ENCODE peak calls at places on chromosomes 2 and 18, in seven cellular contexts. A is Daoy, Z is RWPE1, X is GM13976, F is epithelial cell of esophagus, I is fibroblast of mammary gland, R is activated gamma-delta T cell treated with Interleukin-2 at 50 U/mL for 16 hours. D is an unnamed sample.

GRCh38 chr2:187169864-187170263 is 278.2 kb downstream of the CALCRL start:
- DNase-seq in A (no peak), Z (no peak), X (no peak), F (no peak), I (no peak), R (no peak), D (no peak)

GRCh38 chr2:163735692-163736432 is at the start of gene FIGN:
- DNase-seq in A (peak), Z (peak), X (peak), F (peak), I (peak), R (no peak), D (peak)

GRCh38 chr2:76387294-76387693 is 676.6 kb upstream of the GCFC2 start:
- DNase-seq in A (no peak), Z (no peak), X (no peak), F (no peak), I (no peak), R (no peak), D (no peak)

GRCh38 chr2:162297925-162298552 is 20.4 kb downstream of the IFIH1 start:
- DNase-seq in A (peak), Z (peak), X (no peak), F (peak), I (peak), R (peak), D (no peak)

GRCh38 chr2:3726511-3726910 is 23.1 kb downstream of the DCDC2C start:
- DNase-seq in A (no peak), Z (no peak), X (no peak), F (no peak), I (no peak), R (no peak), D (no peak)

GRCh38 chr18:46073474-46074331 is 1.6 kb upstream of the PSTPIP2 start:
- DNase-seq in A (peak), Z (no peak), X (peak), F (peak), I (peak), R (peak), D (no peak)

GRCh38 chr18:69239849-69240248 is 160.8 kb upstream of the DOK6 start:
- DNase-seq in A (no peak), Z (no peak), X (no peak), F (no peak), I (no peak), R (no peak), D (no peak)

GRCh38 chr18:5772271-5772670 is 123.1 kb downstream of the TMEM200C start:
- DNase-seq in A (no peak), Z (no peak), X (no peak), F (no peak), I (peak), R (no peak), D (no peak)

GRCh38 chr2:232085179-232085578 is 123.7 kb downstream of the DIS3L2 start:
- DNase-seq in A (no peak), Z (no peak), X (no peak), F (no peak), I (no peak), R (no peak), D (no peak)

GRCh38 chr18:63161032-63161727 is 158.4 kb downstream of the BCL2 start:
- DNase-seq in A (no peak), Z (no peak), X (peak), F (no peak), I (no peak), R (peak), D (no peak)

GRCh38 chr2:157364257-157364974 is 38.8 kb upstream of the ERMN start:
- DNase-seq in A (no peak), Z (no peak), X (peak), F (no peak), I (no peak), R (no peak), D (no peak)

GRCh38 chr2:113136828-113137775 is 9.7 kb downstream of the IL1RN start:
- DNase-seq in A (peak), Z (peak), X (peak), F (peak), I (peak), R (peak), D (no peak)

GRCh38 chr2:72973566-72974435 is 56.5 kb downstream of the EMX1 start:
- DNase-seq in A (peak), Z (peak), X (peak), F (peak), I (peak), R (no peak), D (no peak)

GRCh38 chr2:222738759-222739292 is 67.4 kb downstream of the MOGAT1 start:
- DNase-seq in A (no peak), Z (no peak), X (no peak), F (no peak), I (no peak), R (no peak), D (no peak)

GRCh38 chr2:32484907-32485306 is 128.1 kb downstream of the BIRC6 start:
- DNase-seq in A (peak), Z (peak), X (no peak), F (peak), I (peak), R (no peak), D (no peak)

GRCh38 chr2:102304711-102305591 is 6.4 kb upstream of the IL1RL1 start:
- DNase-seq in A (no peak), Z (no peak), X (no peak), F (no peak), I (no peak), R (no peak), D (no peak)

GRCh38 chr2:74513605-74514367 is 464 bp upstream of the TLX2 start:
- DNase-seq in A (peak), Z (no peak), X (no peak), F (peak), I (no peak), R (no peak), D (no peak)

GRCh38 chr2:117470311-117471095 is 344.0 kb upstream of the DDX18 start:
- DNase-seq in A (no peak), Z (peak), X (peak), F (peak), I (peak), R (no peak), D (no peak)

GRCh38 chr2:88765154-88765948 is 73.9 kb downstream of the RPIA start:
- DNase-seq in A (peak), Z (peak), X (peak), F (peak), I (peak), R (peak), D (no peak)

GRCh38 chr2:11583840-11584529 is 50.1 kb downstream of the GREB1 start:
- DNase-seq in A (peak), Z (peak), X (peak), F (peak), I (peak), R (peak), D (peak)

GRCh38 chr2:199258291-199258690 is 199.4 kb downstream of the SATB2 start:
- DNase-seq in A (no peak), Z (no peak), X (no peak), F (no peak), I (peak), R (no peak), D (no peak)

GRCh38 chr2:65503746-65504145 is 71.3 kb upstream of the SPRED2 start:
- DNase-seq in A (no peak), Z (no peak), X (no peak), F (no peak), I (no peak), R (no peak), D (no peak)

GRCh38 chr2:100891911-100892642 is 72.1 kb downstream of the NPAS2 start:
- DNase-seq in A (peak), Z (no peak), X (no peak), F (peak), I (peak), R (no peak), D (no peak)

GRCh38 chr2:121722479-121722878 is 14.2 kb downstream of the NIFK start:
- DNase-seq in A (peak), Z (peak), X (no peak), F (peak), I (peak), R (no peak), D (no peak)

GRCh38 chr18:31891566-31891965 is 51.4 kb downstream of the TRAPPC8 start:
- DNase-seq in A (no peak), Z (no peak), X (no peak), F (no peak), I (no peak), R (no peak), D (no peak)

GRCh38 chr18:57925706-57926105 is 118.3 kb upstream of the NEDD4L start:
- DNase-seq in A (no peak), Z (no peak), X (no peak), F (peak), I (peak), R (no peak), D (no peak)

GRCh38 chr2:236665130-236665529 is 95.5 kb downstream of the ACKR3 start:
- DNase-seq in A (peak), Z (no peak), X (no peak), F (peak), I (no peak), R (no peak), D (no peak)

GRCh38 chr18:63427566-63427965 is 5.3 kb upstream of the VPS4B start:
- DNase-seq in A (peak), Z (peak), X (no peak), F (peak), I (no peak), R (no peak), D (no peak)

GRCh38 chr18:8303151-8303770 is 306.0 kb upstream of the RAB12 start:
- DNase-seq in A (no peak), Z (no peak), X (no peak), F (no peak), I (peak), R (no peak), D (no peak)

GRCh38 chr2:241849616-241850543 is 8.8 kb downstream of the PDCD1 start:
- DNase-seq in A (no peak), Z (no peak), X (peak), F (no peak), I (no peak), R (no peak), D (no peak)

GRCh38 chr2:219002395-219003266 is 9.4 kb upstream of the CRYBA2 start:
- DNase-seq in A (peak), Z (no peak), X (peak), F (peak), I (peak), R (peak), D (no peak)

GRCh38 chr2:228263156-228263555 is 81.7 kb upstream of the SPHKAP start:
- DNase-seq in A (no peak), Z (no peak), X (no peak), F (no peak), I (no peak), R (no peak), D (no peak)

GRCh38 chr2:71067567-71068217 is 756 bp upstream of the NAGK start:
- DNase-seq in A (no peak), Z (no peak), X (peak), F (no peak), I (peak), R (no peak), D (no peak)

D was measured in ovary.